ENCODE peak calls at places on chromosomes 3 and 15, in six cellular contexts. N is astrocyte, J is endothelial cell, L is tibial nerve, K is mammary epithelial cell, H is cardiac muscle cell. W is an unnamed sample.

GRCh38 chr15:27017168-27017809 is 46.3 kb downstream of the GABRG3 start:
- DNase-seq in K (peak), H (peak), J (peak), N (peak), L (peak), W (peak)

GRCh38 chr3:152391671-152392070 is 122.9 kb downstream of the MBNL1 start:
- DNase-seq in N (no peak), J (no peak), K (no peak), H (no peak), L (no peak), W (no peak)

GRCh38 chr3:43948013-43948412 is 257.3 kb downstream of the ABHD5 start:
- DNase-seq in J (no peak), K (peak), L (no peak), N (peak), H (no peak), W (no peak)

GRCh38 chr15:90425726-90426346 is 37.8 kb downstream of the IQGAP1 start:
- DNase-seq in J (no peak), K (no peak), N (peak), H (no peak), L (no peak), W (no peak)

GRCh38 chr3:14550651-14551611 is 10.8 kb upstream of the GRIP2 start:
- DNase-seq in K (peak), N (peak), J (no peak), L (no peak), H (no peak), W (no peak)

GRCh38 chr3:46482632-46483311 is 15.0 kb upstream of the RTP3 start:
- DNase-seq in K (peak), L (no peak), H (no peak), N (peak), J (no peak), W (no peak)

GRCh38 chr3:99777708-99778107 is 40.0 kb upstream of the CMSS1 start:
- DNase-seq in L (no peak), N (no peak), K (no peak), J (no peak), H (no peak), W (no peak)

GRCh38 chr3:122005033-122005565 is 16.9 kb downstream of the ILDR1 start:
- DNase-seq in N (no peak), K (no peak), H (no peak), J (no peak), L (no peak), W (no peak)

GRCh38 chr15:58314593-58315216 is 117.1 kb upstream of the LIPC start:
- DNase-seq in K (no peak), J (no peak), L (no peak), H (no peak), N (no peak), W (no peak)

GRCh38 chr3:168061332-168061996 is 34.3 kb downstream of the GOLIM4 start:
- DNase-seq in N (no peak), K (no peak), J (no peak), H (no peak), L (no peak), W (no peak)

GRCh38 chr3:52055537-52056351 is 627 bp downstream of the DUSP7 start:
- DNase-seq in K (no peak), J (peak), H (peak), L (no peak), N (peak), W (peak)

GRCh38 chr3:111608378-111608777 is 13.2 kb upstream of the ZBED2 start:
- DNase-seq in J (no peak), H (no peak), N (no peak), K (no peak), L (no peak), W (no peak)

GRCh38 chr3:52679139-52679538 is 6.6 kb downstream of the PBRM1 start:
- DNase-seq in J (no peak), K (no peak), L (no peak), N (no peak), H (no peak), W (no peak)

GRCh38 chr3:39284457-39284881 is 4.6 kb upstream of the CX3CR1 start:
- DNase-seq in K (no peak), N (no peak), J (no peak), L (no peak), H (no peak), W (no peak)

DNA sequence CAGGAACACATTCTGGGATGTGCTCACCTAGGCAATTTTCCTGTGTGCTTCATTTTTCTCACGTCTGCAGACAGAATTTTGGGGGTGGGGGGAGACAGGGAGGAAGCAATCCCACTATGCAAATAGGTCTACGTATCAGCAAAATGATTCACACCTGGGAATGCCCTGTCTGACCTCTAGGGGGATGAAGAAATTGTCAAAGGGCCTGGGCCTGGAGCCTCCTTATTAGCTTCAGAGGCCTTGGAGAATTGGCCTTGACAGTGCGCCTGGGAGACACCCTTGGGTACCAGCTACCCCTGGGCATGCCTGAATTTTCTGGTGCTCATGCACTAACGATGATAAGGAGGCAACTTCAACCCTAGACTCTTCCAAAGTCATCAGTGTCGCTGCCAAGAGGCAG is 207.5 kb downstream of the CADPS start:
- DNase-seq in K (no peak), N (no peak), J (peak), L (no peak), H (no peak), W (peak)
- TF ChIP-seq CTCF in K (peak), N (no peak), J (peak), L (no peak), H (no peak), W (peak)

DNA sequence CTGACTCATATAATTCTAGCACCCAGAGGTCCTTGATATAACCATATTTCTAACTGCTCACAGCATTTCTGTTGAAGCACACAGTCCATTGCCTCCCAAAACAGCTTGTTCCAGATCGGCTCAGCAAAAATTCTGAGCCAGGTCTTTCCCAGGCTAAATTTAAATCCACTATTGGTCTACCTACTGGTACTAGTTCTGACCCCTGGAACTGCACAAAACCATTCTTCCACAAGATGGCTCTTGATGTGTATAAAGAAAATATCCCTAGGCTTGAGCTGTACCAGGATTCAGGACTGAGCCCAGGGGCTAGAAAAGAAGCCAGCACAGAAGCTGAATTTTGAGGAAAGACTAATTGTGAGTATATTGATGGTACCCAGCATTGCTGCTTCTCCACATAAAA is 75.4 kb upstream of the ABHD17C start:
- DNase-seq in H (no peak), L (no peak), N (no peak), J (no peak), K (peak), W (no peak)
- TF ChIP-seq CTCF in H (peak), L (no peak), N (no peak), J (no peak), K (peak), W (no peak)

DNA sequence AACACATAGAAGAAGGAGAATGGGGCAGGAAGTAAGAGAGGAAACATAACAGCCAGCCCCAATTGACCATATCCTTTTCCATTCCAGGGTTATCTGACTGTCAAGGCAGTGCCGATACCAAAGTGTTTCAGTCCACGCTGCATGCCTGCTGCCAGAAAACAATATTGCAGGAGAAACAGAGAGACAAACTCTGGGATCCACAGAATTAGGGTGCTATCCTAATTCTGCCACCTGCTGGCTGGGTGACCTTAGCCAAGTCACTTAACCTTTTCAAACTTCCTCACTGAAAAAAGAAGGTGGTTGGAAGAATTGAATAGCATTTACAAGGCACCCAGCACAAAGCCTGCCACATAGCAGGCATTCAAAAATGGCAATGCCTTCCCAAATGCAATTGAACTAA is 32.0 kb downstream of the GLB1 start:
- DNase-seq in J (no peak), L (no peak), H (no peak), N (no peak), K (no peak), W (no peak)
- TF ChIP-seq CTCF in J (no peak), L (no peak), H (no peak), N (no peak), K (peak), W (no peak)

DNA sequence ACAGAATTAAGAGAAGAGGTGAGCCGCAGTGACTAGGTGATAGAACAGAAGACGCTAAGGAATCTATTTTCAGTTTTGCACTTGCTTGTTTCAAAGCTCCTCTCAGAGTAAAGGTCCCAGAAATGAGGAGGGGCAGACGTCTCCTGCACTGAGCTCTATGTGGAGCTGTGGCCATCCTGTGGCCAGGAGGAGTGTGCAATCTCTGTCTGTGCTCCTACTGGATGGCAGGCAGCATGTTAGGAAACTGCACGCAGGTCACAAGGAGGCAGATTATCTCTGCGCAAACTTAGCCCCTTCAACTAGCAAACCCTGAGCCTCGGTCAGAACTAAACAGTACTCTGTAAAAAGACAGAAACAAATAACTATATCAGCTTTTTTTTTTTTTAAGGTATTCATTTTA is 31.1 kb upstream of the PPIB start:
- DNase-seq in H (peak), N (no peak), K (no peak), J (no peak), L (no peak), W (no peak)
- TF ChIP-seq CTCF in H (no peak), N (no peak), K (no peak), J (no peak), L (no peak), W (no peak)

GRCh38 chr3:31533169-31533870 is 595 bp downstream of the STT3B start:
- DNase-seq in N (peak), J (peak), K (peak), L (peak), H (peak), W (peak)
- TF ChIP-seq CTCF in N (no peak), J (no peak), K (peak), L (no peak), H (peak), W (no peak)

GRCh38 chr3:126847061-126847460 is 135.9 kb upstream of the PLXNA1 start:
- DNase-seq in N (no peak), L (no peak), K (no peak), H (no peak), J (no peak), W (no peak)
- TF ChIP-seq CTCF in N (no peak), L (no peak), K (no peak), H (no peak), J (no peak), W (no peak)

GRCh38 chr3:170643831-170644230 is 58.0 kb upstream of the SLC7A14 start:
- DNase-seq in L (no peak), N (no peak), K (no peak), H (no peak), J (no peak), W (no peak)
- TF ChIP-seq CTCF in L (no peak), N (no peak), K (no peak), H (no peak), J (no peak), W (no peak)

GRCh38 chr3:171487382-171487781 is 27.2 kb upstream of the TNIK start:
- DNase-seq in H (no peak), K (no peak), J (no peak), L (no peak), N (no peak), W (no peak)
- TF ChIP-seq CTCF in H (no peak), K (no peak), J (no peak), L (no peak), N (no peak), W (no peak)

GRCh38 chr3:134592806-134593205 is 58.0 kb downstream of the KY start:
- DNase-seq in N (no peak), H (no peak), J (no peak), L (no peak), K (no peak), W (no peak)

GRCh38 chr3:134594236-134594825 is 56.5 kb downstream of the KY start:
- DNase-seq in J (no peak), K (no peak), L (no peak), H (no peak), N (no peak), W (no peak)

GRCh38 chr3:134590766-134591165 is 60.1 kb downstream of the KY start:
- DNase-seq in L (no peak), K (peak), J (no peak), N (no peak), H (no peak), W (no peak)
- TF ChIP-seq CTCF in L (no peak), K (no peak), J (no peak), N (no peak), H (no peak), W (no peak)

W was measured in nephron progenitor cell.